ENCODE peak calls at places on chromosome 2, in seven cellular contexts. K, W, B, H, N, R and Q are unnamed samples.

GRCh38 chr2:99710720-99711612 is 221.1 kb upstream of the REV1 start:
- DNase-seq in K (no peak), W (no peak), B (no peak), H (peak; percentile 59), N (no peak), R (no peak), Q (no peak)

GRCh38 chr2:29450823-29451222 is 335.6 kb downstream of the CLIP4 start:
- DNase-seq in K (no peak), W (no peak), B (no peak), H (no peak), N (no peak), R (no peak), Q (no peak)

GRCh38 chr2:240569523-240569997 is 1.3 kb downstream of the RNPEPL1 start:
- DNase-seq in K (no peak), W (no peak), B (no peak), H (no peak), N (no peak), R (no peak), Q (no peak)

GRCh38 chr2:36246320-36246990 is 109.1 kb upstream of the CRIM1 start:
- DNase-seq in K (no peak), W (no peak), B (no peak), H (no peak), N (no peak), R (no peak), Q (no peak)

GRCh38 chr2:24083567-24084385 is 858 bp downstream of the TP53I3 start:
- DNase-seq in K (peak; percentile 85), W (peak; percentile 94), B (no peak), H (no peak), N (peak; percentile 76), R (no peak), Q (no peak)

GRCh38 chr2:85804583-85804982 is 50.8 kb downstream of the ATOH8 start:
- DNase-seq in K (no peak), W (peak; percentile 5), B (peak; percentile 49), H (no peak), N (no peak), R (no peak), Q (no peak)

GRCh38 chr2:241764272-241765241 is 12.1 kb upstream of the GAL3ST2 start:
- DNase-seq in K (no peak), W (no peak), B (peak; percentile 74), H (no peak), N (no peak), R (no peak), Q (no peak)

GRCh38 chr2:70083344-70084156 is 3.7 kb upstream of the PCBP1 start:
- DNase-seq in K (no peak), W (peak; percentile 62), B (no peak), H (no peak), N (peak; percentile 83), R (no peak), Q (no peak)

GRCh38 chr2:217433522-217433921 is 569.3 kb downstream of the TNS1 start:
- DNase-seq in K (no peak), W (no peak), B (no peak), H (no peak), N (no peak), R (no peak), Q (no peak)

GRCh38 chr2:51710222-51710621 is 678.3 kb upstream of the NRXN1 start:
- DNase-seq in K (no peak), W (peak; percentile 9), B (no peak), H (no peak), N (peak; percentile 12), R (no peak), Q (no peak)

GRCh38 chr2:11093467-11093866 is 61.8 kb upstream of the SLC66A3 start:
- DNase-seq in K (no peak), W (no peak), B (no peak), H (no peak), N (no peak), R (no peak), Q (no peak)

GRCh38 chr2:104915107-104915793 is 61.3 kb downstream of the POU3F3 start:
- DNase-seq in K (no peak), W (no peak), B (no peak), H (no peak), N (no peak), R (no peak), Q (no peak)

GRCh38 chr2:186772579-186772978 is 76.4 kb downstream of the ZSWIM2 start:
- DNase-seq in K (no peak), W (no peak), B (no peak), H (no peak), N (no peak), R (no peak), Q (no peak)

GRCh38 chr2:127609818-127610217 is 36.1 kb upstream of the GPR17 start:
- DNase-seq in K (peak; percentile 0), W (no peak), B (peak; percentile 64), H (no peak), N (no peak), R (no peak), Q (no peak)

GRCh38 chr2:151523825-151524224 is 114.1 kb downstream of the RIF1 start:
- DNase-seq in K (no peak), W (no peak), B (no peak), H (no peak), N (no peak), R (no peak), Q (no peak)

GRCh38 chr2:22880161-22880560 is 504.8 kb upstream of the KLHL29 start:
- DNase-seq in K (no peak), W (no peak), B (no peak), H (no peak), N (no peak), R (no peak), Q (no peak)

GRCh38 chr2:227029706-227030105 is 134.3 kb downstream of the COL4A4 start:
- DNase-seq in K (no peak), W (no peak), B (no peak), H (no peak), N (no peak), R (no peak), Q (no peak)

GRCh38 chr2:230874456-230874855 is 9.7 kb downstream of the ITM2C start:
- DNase-seq in K (peak; percentile 4), W (no peak), B (peak; percentile 78), H (no peak), N (no peak), R (no peak), Q (no peak)

GRCh38 chr2:33839791-33840190 is 240.7 kb upstream of the FAM98A start:
- DNase-seq in K (no peak), W (no peak), B (no peak), H (no peak), N (no peak), R (no peak), Q (no peak)

GRCh38 chr2:32068-32467 is 14.2 kb downstream of the FAM110C start:
- DNase-seq in K (no peak), W (no peak), B (no peak), H (no peak), N (no peak), R (no peak), Q (no peak)

GRCh38 chr2:127683766-127684165 is 8.4 kb upstream of the LIMS2 start:
- DNase-seq in K (no peak), W (no peak), B (no peak), H (no peak), N (no peak), R (no peak), Q (no peak)

DNA sequence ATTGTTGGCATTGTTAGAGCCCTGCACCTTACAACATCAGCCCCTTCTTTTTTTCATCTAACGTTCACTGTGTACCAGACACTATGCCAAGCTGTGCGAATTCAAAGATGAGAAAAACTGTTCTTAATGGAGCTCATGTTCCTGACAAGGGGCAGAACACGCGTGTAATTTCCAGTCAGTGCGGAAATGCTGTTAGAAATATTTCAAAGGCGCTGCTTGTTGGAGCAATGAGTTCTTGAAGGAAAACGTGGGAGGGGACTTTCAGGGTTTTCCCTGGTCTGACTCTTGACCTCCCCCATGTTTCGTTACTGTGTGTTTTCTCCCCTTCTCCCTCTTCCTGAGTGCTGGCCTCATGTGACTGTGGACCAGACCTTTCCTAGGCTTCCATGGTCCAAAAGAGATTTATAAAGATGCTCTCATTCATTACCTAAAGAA is 1.5 kb downstream of the MTHFD2 start:
- DNase-seq in K (no peak), W (no peak), B (no peak), H (no peak), N (no peak), R (no peak), Q (no peak)
- TF ChIP-seq POLR2AphosphoS5 in K (no peak), W (no peak), B (peak; percentile 33), H (no peak), N (peak; percentile 34), R (no peak), Q (no peak)

DNA sequence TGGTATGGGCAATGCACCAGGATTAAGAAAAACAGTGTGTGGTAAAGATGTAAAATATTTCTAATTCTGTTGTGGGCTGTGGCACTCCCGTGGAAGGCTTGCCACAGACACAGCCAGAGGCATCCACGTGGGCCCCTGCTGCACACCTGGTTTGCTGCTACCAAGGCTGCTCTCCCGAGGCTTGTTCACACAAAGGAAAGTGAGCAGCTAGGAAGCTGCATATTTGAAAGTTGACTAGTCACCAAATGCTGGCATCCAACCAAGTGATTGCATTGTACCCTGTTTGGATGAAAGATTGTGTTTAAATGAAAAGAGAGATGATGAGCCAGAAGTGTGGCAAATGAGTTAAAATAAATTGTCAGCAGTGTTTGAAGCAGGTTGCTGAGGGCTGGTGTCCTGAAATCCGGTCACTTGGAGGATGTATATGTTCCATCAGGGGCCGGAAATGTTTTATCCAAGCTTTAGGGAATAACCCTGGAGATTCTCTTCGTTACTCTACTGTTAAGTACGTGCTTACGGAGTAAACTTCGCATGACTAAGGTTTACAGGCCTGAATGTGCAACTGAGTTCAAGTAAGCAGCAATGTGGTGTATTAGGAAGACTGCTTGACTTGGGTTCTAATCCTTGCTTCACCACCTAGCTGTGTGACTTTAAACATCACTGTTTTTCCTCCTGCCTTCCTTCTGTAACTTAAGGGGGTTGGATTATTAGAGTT is 86.1 kb downstream of the MSH2 start:
- DNase-seq in K (no peak), W (no peak), B (no peak), H (no peak), N (peak; percentile 32), R (peak; percentile 12), Q (no peak)
- H3K27ac ChIP-seq in K (no peak overlapping the region), W (no peak overlapping the region), B (no peak overlapping the region), H (no peak overlapping the region), N (peak overlapping the region; percentile 38), R (no peak overlapping the region), Q (no peak overlapping the region)

GRCh38 chr2:233772583-233772982 is 5.5 kb upstream of the MROH2A start:
- DNase-seq in K (no peak), W (no peak), B (no peak), H (no peak), N (no peak), R (no peak), Q (no peak)
- H3K4me3 ChIP-seq in K (no peak overlapping the region), W (no peak overlapping the region), B (no peak overlapping the region), H (no peak overlapping the region), N (no peak overlapping the region), R (no peak overlapping the region), Q (no peak overlapping the region)

GRCh38 chr2:38652431-38653273 is 13.3 kb upstream of the GALM start:
- DNase-seq in K (no peak), W (no peak), B (no peak), H (no peak), N (no peak), R (no peak), Q (no peak)

GRCh38 chr2:38650717-38651116 is 15.2 kb upstream of the GALM start:
- DNase-seq in K (no peak), W (no peak), B (no peak), H (no peak), N (no peak), R (no peak), Q (no peak)

GRCh38 chr2:38649176-38649728 is 16.7 kb upstream of the GALM start:
- DNase-seq in K (no peak), W (no peak), B (no peak), H (no peak), N (no peak), R (no peak), Q (no peak)

GRCh38 chr2:38650012-38650411 is 15.9 kb upstream of the GALM start:
- DNase-seq in K (no peak), W (no peak), B (no peak), H (no peak), N (no peak), R (no peak), Q (no peak)

GRCh38 chr2:38648107-38648761 is 17.7 kb upstream of the GALM start:
- DNase-seq in K (no peak), W (no peak), B (no peak), H (no peak), N (no peak), R (no peak), Q (no peak)
- TF ChIP-seq POLR2AphosphoS5 in K (no peak), W (no peak), B (peak; percentile 27), H (no peak), N (no peak), R (no peak), Q (no peak)